ENCODE peak calls at places on chromosomes 4 and X, in eight cellular contexts. I is fibroblast of lung, E is SK-N-SH, U is IMR-90, O is astrocyte, Y is colonic mucosa, D is neural progenitor cell, B is GM23248. Z is an unnamed sample. For H3K36me3, the result is how much of the 10 kb centered on the place peaks cover.

GRCh38 chrX:68728186-68728585 is 80.7 kb downstream of the STARD8 start:
- DNase-seq in I (no peak), E (no peak), U (no peak), O (no peak), Y (no peak), D (no peak), B (no peak), Z (no peak)

GRCh38 chrX:71615056-71615455 is 3.3 kb downstream of the CXCR3 start:
- DNase-seq in I (no peak), E (no peak), U (no peak), O (no peak), Y (no peak), D (no peak), B (no peak), Z (no peak)

GRCh38 chr4:180827193-180827592 is 1416.0 kb upstream of the TENM3 start:
- DNase-seq in I (peak), E (no peak), U (peak), O (no peak), Y (no peak), D (no peak), B (peak), Z (peak)

GRCh38 chr4:167031534-167032156 is 202.6 kb downstream of the SPOCK3 start:
- DNase-seq in I (peak), E (no peak), U (peak), O (peak), Y (no peak), D (no peak), B (no peak), Z (no peak)

GRCh38 chr4:38782452-38783108 is at the start of gene TLR10:
- DNase-seq in I (peak), E (peak), U (peak), O (peak), Y (peak), D (peak), B (peak), Z (peak)

GRCh38 chrX:22053486-22053885 is 21.4 kb downstream of the PHEX start:
- DNase-seq in I (no peak), E (no peak), U (peak), O (no peak), Y (no peak), D (no peak), B (peak), Z (no peak)

GRCh38 chr4:148056879-148057278 is 325.0 kb downstream of the ARHGAP10 start:
- DNase-seq in I (peak), E (no peak), U (peak), O (peak), Y (peak), D (peak), B (peak), Z (peak)

GRCh38 chr4:82201303-82201702 is 172.5 kb downstream of the HNRNPD start:
- DNase-seq in I (peak), E (no peak), U (no peak), O (peak), Y (no peak), D (no peak), B (peak), Z (no peak)

GRCh38 chr4:125529071-125529470 is 214.3 kb downstream of the FAT4 start:
- DNase-seq in I (no peak), E (no peak), U (peak), O (no peak), Y (no peak), D (no peak), B (no peak), Z (no peak)

GRCh38 chr4:153127773-153128494 is 76.3 kb upstream of the TRIM2 start:
- DNase-seq in I (peak), E (peak), U (peak), O (no peak), Y (peak), D (peak), B (peak), Z (peak)

GRCh38 chr4:74110670-74111069 is 11.7 kb upstream of the CXCL2 start:
- DNase-seq in I (no peak), E (no peak), U (no peak), O (no peak), Y (no peak), D (no peak), B (no peak), Z (no peak)

GRCh38 chr4:74108457-74109115 is 9.6 kb upstream of the CXCL2 start:
- DNase-seq in I (no peak), E (no peak), U (no peak), O (no peak), Y (no peak), D (no peak), B (no peak), Z (no peak)

GRCh38 chr4:74111576-74111975 is 12.6 kb upstream of the CXCL2 start:
- DNase-seq in I (no peak), E (no peak), U (no peak), O (no peak), Y (no peak), D (no peak), B (no peak), Z (no peak)

GRCh38 chr4:74109894-74110605 is 11.1 kb upstream of the CXCL2 start:
- DNase-seq in I (peak), E (no peak), U (peak), O (peak), Y (no peak), D (no peak), B (peak), Z (no peak)

DNA sequence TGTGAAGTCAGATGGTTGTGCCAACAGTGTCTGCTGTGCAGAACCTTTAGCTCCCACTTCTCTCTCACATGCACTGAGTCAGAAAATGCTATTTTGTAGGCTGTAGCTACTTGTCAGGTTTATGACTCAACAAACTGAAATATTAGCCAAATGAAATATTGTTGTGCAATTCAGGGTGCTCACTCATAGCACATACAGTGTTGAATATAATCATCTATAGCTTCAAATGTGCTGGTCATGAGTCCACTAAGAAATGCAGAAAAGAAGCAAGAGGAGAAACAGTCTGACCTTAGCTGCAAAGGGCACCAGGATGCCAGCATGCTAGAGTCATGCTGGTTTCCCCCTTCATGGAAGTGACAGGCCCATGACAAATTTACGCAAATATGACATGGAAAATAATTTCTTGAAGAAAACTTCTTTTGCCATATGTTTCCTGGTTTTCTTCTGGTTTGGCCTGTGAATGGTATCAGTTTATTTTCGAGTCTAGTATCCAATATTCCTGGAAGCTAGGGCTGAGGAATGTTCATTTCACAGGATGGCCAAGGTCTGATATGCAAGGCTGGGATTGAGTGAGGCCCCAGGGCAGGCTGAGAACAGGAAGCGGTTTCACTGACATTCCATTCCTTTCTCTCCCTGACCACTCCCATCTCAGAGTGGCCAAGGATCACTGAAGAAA is 10.3 kb upstream of the CXCL2 start:
- DNase-seq in I (peak), E (no peak), U (peak), O (peak), Y (peak), D (peak), B (peak), Z (peak)
- H3K9ac ChIP-seq in I (no peak), E (peak), U (no peak), O (peak), Y (no peak), D (no peak), B (peak), Z (no peak)

DNA sequence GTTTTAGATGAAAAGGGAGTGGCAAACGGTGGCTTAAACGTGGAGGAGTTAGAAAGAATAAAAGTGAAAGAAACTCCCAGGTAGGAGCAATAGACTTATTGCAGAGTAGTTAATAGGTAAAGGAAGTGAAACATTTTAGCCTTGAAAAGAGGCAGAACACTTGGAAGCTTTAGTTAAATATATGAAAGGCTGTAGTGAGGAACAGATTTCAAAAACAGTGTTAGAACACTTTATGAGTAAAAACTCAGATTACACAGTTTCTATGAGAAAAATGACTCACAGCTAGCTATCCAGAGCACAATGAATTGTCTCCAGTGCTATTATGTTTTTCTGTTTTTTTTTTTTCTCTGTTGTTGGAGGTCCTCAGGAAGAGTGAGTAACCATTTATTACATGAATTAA is 45.8 kb downstream of the TACR3 start:
- DNase-seq in I (no peak), E (no peak), U (no peak), O (no peak), Y (no peak), D (no peak), B (no peak), Z (no peak)
- H3K36me3 ChIP-seq in I (under half), E (under half), U (under half), O (under half), Y (under half), D (under half), B (under half), Z (under half)

GRCh38 chrX:45849261-45849660 is 648.6 kb upstream of the DIPK2B start:
- DNase-seq in I (peak), E (peak), U (peak), O (peak), Y (no peak), D (peak), B (peak), Z (no peak)

GRCh38 chrX:45852884-45853283 is 652.2 kb upstream of the DIPK2B start:
- DNase-seq in I (peak), E (no peak), U (no peak), O (peak), Y (no peak), D (no peak), B (peak), Z (no peak)

GRCh38 chrX:45850197-45850774 is 649.6 kb upstream of the DIPK2B start:
- DNase-seq in I (peak), E (no peak), U (no peak), O (peak), Y (peak), D (peak), B (peak), Z (peak)

GRCh38 chrX:45850775-45851433 is 650.2 kb upstream of the DIPK2B start:
- DNase-seq in I (peak), E (peak), U (peak), O (peak), Y (peak), D (peak), B (peak), Z (peak)

GRCh38 chrX:45851434-45851991 is 650.8 kb upstream of the DIPK2B start:
- DNase-seq in I (peak), E (peak), U (no peak), O (no peak), Y (peak), D (peak), B (peak), Z (peak)
- H3K9ac ChIP-seq in I (peak), E (peak), U (peak), O (peak), Y (peak), D (no peak), B (peak), Z (no peak)

DNA sequence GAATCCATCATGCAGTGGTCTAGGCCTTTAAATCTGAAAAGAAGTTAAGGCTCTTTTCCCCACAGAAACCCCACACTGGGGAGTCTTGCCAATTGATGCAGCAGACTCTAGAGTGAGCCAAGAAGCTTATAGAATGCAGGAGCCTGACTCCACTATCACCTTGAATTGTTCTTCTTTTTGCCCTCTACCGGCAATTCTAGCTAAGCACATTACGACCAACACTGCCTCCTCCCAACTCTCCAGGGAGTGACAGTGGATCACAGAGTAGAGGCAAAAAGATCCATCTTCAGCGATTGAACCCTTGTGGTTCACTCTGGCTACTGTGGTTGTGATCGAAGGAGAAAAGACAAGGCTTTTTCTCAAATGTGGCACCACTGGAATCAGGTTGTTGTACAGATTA is 331.5 kb downstream of the NKX6-1 start:
- DNase-seq in I (no peak), E (no peak), U (no peak), O (no peak), Y (no peak), D (peak), B (peak), Z (peak)
- H3K36me3 ChIP-seq in I (under half), E (under half), U (under half), O (under half), Y (under half), D (under half), B (under half), Z (under half)

GRCh38 chr4:177187371-177187770 is 122.3 kb upstream of the NEIL3 start:
- DNase-seq in I (no peak), E (no peak), U (peak), O (no peak), Y (no peak), D (no peak), B (no peak), Z (no peak)
- H3K9ac ChIP-seq in I (no peak), E (no peak), U (no peak), O (no peak), Y (no peak), D (no peak), B (no peak), Z (no peak)

GRCh38 chrX:131783555-131784338 is 239.4 kb upstream of the STK26 start:
- DNase-seq in I (peak), E (no peak), U (peak), O (peak), Y (peak), D (no peak), B (no peak), Z (no peak)
- H3K36me3 ChIP-seq in I (under half), E (under half), U (under half), O (under half), Y (under half), D (under half), B (under half), Z (half or more)

DNA sequence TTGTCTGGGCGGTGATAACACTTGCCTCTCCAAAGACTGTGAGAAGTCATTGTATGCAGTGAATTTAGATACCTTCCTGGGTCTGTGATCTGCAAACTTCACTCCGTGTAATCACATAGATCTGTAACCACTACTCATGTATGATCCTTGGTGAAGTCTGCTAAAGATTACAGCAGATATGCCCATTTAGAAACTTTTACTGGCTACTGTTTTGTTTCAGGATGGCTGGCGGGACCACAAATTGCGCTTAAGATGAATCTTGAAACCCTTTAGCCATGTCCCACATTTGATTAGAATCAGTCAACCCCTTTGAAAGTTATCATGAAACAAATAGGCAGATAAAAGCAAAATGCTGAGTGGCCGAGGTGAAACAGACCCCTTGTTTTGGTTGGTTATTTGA is 126.5 kb upstream of the SCML1 start:
- DNase-seq in I (no peak), E (no peak), U (no peak), O (no peak), Y (no peak), D (no peak), B (no peak), Z (no peak)
- H3K9ac ChIP-seq in I (no peak), E (no peak), U (no peak), O (no peak), Y (no peak), D (no peak), B (no peak), Z (no peak)

DNA sequence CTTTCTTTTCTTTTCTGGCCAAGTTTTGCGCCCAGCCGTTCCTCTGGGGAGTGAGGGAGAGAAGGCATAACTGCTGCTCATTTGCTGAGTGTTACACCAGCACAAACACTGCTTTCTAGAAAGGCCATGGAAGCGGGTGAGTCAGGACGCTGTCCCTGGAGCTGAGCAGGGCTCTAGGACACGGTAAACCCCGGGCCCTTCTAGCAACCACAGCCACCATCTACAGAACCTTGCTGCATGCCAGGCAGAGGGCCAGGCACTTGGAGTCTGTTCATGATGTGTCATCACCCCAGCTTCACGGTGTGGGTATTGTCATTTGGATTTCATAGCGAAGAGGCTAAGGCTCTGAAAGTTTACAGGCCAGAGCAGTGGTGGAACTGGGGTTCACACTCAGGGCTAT is 31.7 kb upstream of the C4orf50 start:
- DNase-seq in I (no peak), E (no peak), U (no peak), O (no peak), Y (no peak), D (no peak), B (peak), Z (no peak)
- H3K36me3 ChIP-seq in I (under half), E (under half), U (under half), O (under half), Y (under half), D (under half), B (under half), Z (under half)

GRCh38 chr4:184268574-184269160 is 51.0 kb upstream of the ENPP6 start:
- DNase-seq in I (no peak), E (no peak), U (no peak), O (no peak), Y (no peak), D (no peak), B (peak), Z (peak)
- H3K9ac ChIP-seq in I (no peak), E (no peak), U (no peak), O (no peak), Y (peak), D (no peak), B (no peak), Z (no peak)

Z was measured in endodermal cell.